ENCODE peak calls at places on chromosomes 3 and 15, in five cellular contexts. I is psoas muscle; A is posterior cingulate gyrus; C is natural killer cell treated with Interleukin-12 subunit alpha and Interleukin-12 subunit beta and Interleukin-15 and Interleukin-18, amount 100 ng/mL, for 72 hours; P is stimulated activated CD4-positive, alpha-beta T cell treated with anti-CD3 and anti-CD28 coated beads, Interleukin-4, amount 100 ng/mL, for 48 hours. J is an unnamed sample.

GRCh38 chr15:100768501-100768931 is 111.1 kb upstream of the ALDH1A3 start:
- DNase-seq in I (no peak), A (no peak), P (no peak), C (no peak), J (no peak)

GRCh38 chr15:66210684-66211083 is 42.9 kb downstream of the MEGF11 start:
- DNase-seq in P (no peak), C (no peak), A (no peak), I (no peak), J (no peak)

GRCh38 chr15:74328331-74329056 is 39.0 kb downstream of the CYP11A1 start:
- DNase-seq in A (no peak), I (no peak), C (no peak), P (no peak), J (no peak)

GRCh38 chr3:64150527-64151238 is 74.6 kb downstream of the PRICKLE2 start:
- DNase-seq in A (peak), C (no peak), I (peak), P (no peak), J (no peak)

GRCh38 chr15:89278307-89278706 is 34.5 kb downstream of the FANCI start:
- DNase-seq in P (no peak), C (no peak), A (no peak), I (no peak), J (no peak)

GRCh38 chr3:134846943-134847342 is 51.9 kb downstream of the EPHB1 start:
- DNase-seq in C (no peak), A (no peak), P (no peak), I (no peak), J (no peak)

GRCh38 chr15:66472176-66472999 is 25.2 kb downstream of the SNAPC5 start:
- DNase-seq in P (no peak), C (no peak), A (no peak), I (no peak), J (no peak)

GRCh38 chr3:69201658-69202057 is 79.3 kb upstream of the LMOD3 start:
- DNase-seq in P (no peak), I (no peak), C (no peak), A (no peak), J (no peak)

GRCh38 chr3:21839592-21839991 is 88.6 kb upstream of the ZNF385D start:
- DNase-seq in A (no peak), P (no peak), C (no peak), I (no peak), J (peak)

GRCh38 chr3:98525494-98525893 is 2.8 kb upstream of the CLDND1 start:
- DNase-seq in I (no peak), A (no peak), P (no peak), C (no peak), J (no peak)

GRCh38 chr3:179452166-179452544 is 885 bp upstream of the GNB4 start:
- DNase-seq in A (no peak), C (no peak), I (no peak), P (no peak), J (peak)

GRCh38 chr15:84904409-84904808 is 19.9 kb downstream of the SLC28A1 start:
- DNase-seq in I (no peak), C (no peak), P (no peak), A (no peak), J (no peak)

GRCh38 chr15:35206060-35206675 is 121.1 kb upstream of the NANOGP8 start:
- DNase-seq in P (no peak), A (no peak), C (no peak), I (no peak), J (peak)

GRCh38 chr3:113194747-113195400 is 16.5 kb upstream of the BOC start:
- DNase-seq in I (no peak), P (no peak), A (no peak), C (no peak), J (no peak)

GRCh38 chr15:92643849-92644815 is 11.4 kb downstream of the FAM174B start:
- DNase-seq in C (no peak), I (no peak), P (no peak), A (no peak), J (no peak)

GRCh38 chr3:154095832-154096421 is 25.3 kb upstream of the ARHGEF26 start:
- DNase-seq in P (no peak), A (no peak), C (no peak), I (no peak), J (peak)

GRCh38 chr3:87997298-87997697 is 61.5 kb downstream of the CGGBP1 start:
- DNase-seq in A (no peak), P (peak), I (no peak), C (peak), J (no peak)

GRCh38 chr3:39808467-39809180 is 785 bp upstream of the MYRIP start:
- DNase-seq in P (no peak), I (no peak), A (peak), C (no peak), J (peak)

GRCh38 chr15:41992803-41993190 is 20.4 kb upstream of the EHD4 start:
- DNase-seq in I (peak), A (no peak), P (no peak), C (no peak), J (no peak)

GRCh38 chr15:40493089-40493840 is 22.5 kb downstream of the CHST14 start:
- DNase-seq in C (no peak), I (no peak), P (no peak), A (no peak), J (no peak)

GRCh38 chr3:14814473-14814872 is 4.3 kb upstream of the FGD5 start:
- DNase-seq in P (no peak), I (peak), A (no peak), C (no peak), J (no peak)

GRCh38 chr15:99677540-99678134 is 55.6 kb downstream of the LYSMD4 start:
- DNase-seq in C (no peak), A (no peak), P (no peak), I (no peak), J (no peak)

GRCh38 chr3:8318002-8318649 is 183.5 kb upstream of the LMCD1 start:
- DNase-seq in C (no peak), P (no peak), A (no peak), I (no peak), J (peak)

GRCh38 chr3:76040946-76041345 is 255.6 kb upstream of the ZNF717 start:
- DNase-seq in P (no peak), A (no peak), I (no peak), C (no peak), J (no peak)

GRCh38 chr3:177875786-177876476 is 660.3 kb upstream of the KCNMB2 start:
- DNase-seq in A (no peak), P (no peak), C (no peak), I (no peak), J (no peak)

GRCh38 chr3:169945313-169945712 is 21.3 kb upstream of the SEC62 start:
- DNase-seq in C (no peak), P (peak), I (no peak), A (no peak), J (no peak)

GRCh38 chr15:56817266-56817665 is 84.0 kb upstream of the ZNF280D start:
- DNase-seq in A (no peak), P (no peak), I (no peak), C (no peak), J (peak)

GRCh38 chr15:44188810-44189209 is 6.3 kb downstream of the FRMD5 start:
- DNase-seq in C (no peak), I (no peak), A (peak), P (no peak), J (no peak)